ENCODE peak calls at places on chromosomes 2 and 18, in eight cellular contexts. G is RWPE1; T is COR-L47; L is NCI-H82; E is NCI-H1105; B is EH; W is endothelial cell; A is stimulated activated CD4-positive, alpha-beta T cell treated with anti-CD3 and anti-CD28 coated beads, Interleukin-12 subunit alpha, Interleukin-12 subunit beta, amount 100 ng/mL, for 24 hours. M is an unnamed sample.

GRCh38 chr2:42450136-42450535 is 43.6 kb downstream of the KCNG3 start:
- DNase-seq in G (peak), T (no peak), L (no peak), E (no peak), B (no peak), W (no peak), A (no peak), M (no peak)

GRCh38 chr2:62597323-62597722 is 91.3 kb upstream of the TMEM17 start:
- DNase-seq in G (no peak), T (no peak), L (no peak), E (no peak), B (peak), W (no peak), A (no peak), M (peak)

GRCh38 chr2:123715467-123715982 is 309.6 kb upstream of the CNTNAP5 start:
- DNase-seq in G (peak), T (no peak), L (no peak), E (no peak), B (no peak), W (no peak), A (no peak), M (no peak)

GRCh38 chr18:34222025-34222395 is 2.7 kb downstream of the NOL4 start:
- DNase-seq in G (no peak), T (peak), L (peak), E (peak), B (no peak), W (peak), A (no peak), M (no peak)

GRCh38 chr2:238596571-238597551 is 170.1 kb downstream of the ASB1 start:
- DNase-seq in G (peak), T (no peak), L (no peak), E (no peak), B (peak), W (no peak), A (no peak), M (peak)

GRCh38 chr2:6813573-6813972 is 52.1 kb downstream of the CMPK2 start:
- DNase-seq in G (no peak), T (no peak), L (no peak), E (no peak), B (no peak), W (no peak), A (no peak), M (no peak)

GRCh38 chr2:3536682-3537632 is 17.6 kb upstream of the ADI1 start:
- DNase-seq in G (no peak), T (no peak), L (peak), E (no peak), B (peak), W (peak), A (no peak), M (peak)

GRCh38 chr2:24048662-24049484 is 668 bp upstream of the FKBP1B start:
- DNase-seq in G (no peak), T (peak), L (peak), E (peak), B (peak), W (no peak), A (no peak), M (no peak)

GRCh38 chr2:85191157-85191556 is 58.0 kb downstream of the TCF7L1 start:
- DNase-seq in G (no peak), T (no peak), L (no peak), E (no peak), B (no peak), W (no peak), A (no peak), M (no peak)

GRCh38 chr2:161905389-161906046 is 168.5 kb downstream of the DPP4 start:
- DNase-seq in G (peak), T (peak), L (no peak), E (peak), B (peak), W (no peak), A (no peak), M (peak)

GRCh38 chr2:186068154-186068826 is 329.7 kb downstream of the FSIP2 start:
- DNase-seq in G (no peak), T (no peak), L (peak), E (no peak), B (no peak), W (no peak), A (no peak), M (no peak)

GRCh38 chr18:74896390-74896991 is 298.8 kb downstream of the ZNF407 start:
- DNase-seq in G (peak), T (peak), L (peak), E (peak), B (no peak), W (peak), A (no peak), M (peak)

GRCh38 chr2:177252808-177253531 is 11.6 kb downstream of the NFE2L2 start:
- DNase-seq in G (no peak), T (no peak), L (no peak), E (no peak), B (no peak), W (no peak), A (no peak), M (no peak)

GRCh38 chr2:18373664-18374063 is 186.8 kb downstream of the RDH14 start:
- DNase-seq in G (no peak), T (no peak), L (no peak), E (no peak), B (peak), W (no peak), A (no peak), M (peak)

GRCh38 chr2:189348369-189348768 is 92.9 kb upstream of the WDR75 start:
- DNase-seq in G (no peak), T (no peak), L (no peak), E (no peak), B (no peak), W (no peak), A (no peak), M (no peak)

GRCh38 chr2:218272531-218273212 is 2.4 kb downstream of the PNKD start:
- DNase-seq in G (peak), T (peak), L (peak), E (peak), B (peak), W (peak), A (peak), M (peak)

GRCh38 chr2:126900646-126901319 is 2.1 kb downstream of the TEX51 start:
- DNase-seq in G (no peak), T (no peak), L (no peak), E (no peak), B (no peak), W (no peak), A (no peak), M (no peak)

GRCh38 chr18:68759308-68759707 is 38.6 kb upstream of the CCDC102B start:
- DNase-seq in G (no peak), T (no peak), L (no peak), E (no peak), B (no peak), W (no peak), A (no peak), M (no peak)

GRCh38 chr2:159449504-159450124 is 163.1 kb upstream of the WDSUB1 start:
- DNase-seq in G (no peak), T (no peak), L (peak), E (no peak), B (no peak), W (no peak), A (no peak), M (no peak)

M was measured in fibroblast of pulmonary artery.